ENCODE peak calls at places on chromosomes 6 and 20, in nine cellular contexts. Y, T, D, I, R, A, Z, F and V are unnamed samples.

GRCh38 chr6:133240511-133241087 is 558 bp upstream of the EYA4 start:
- DNase-seq in Y (peak; percentile 70), T (no peak), D (no peak), I (no peak), R (peak; percentile 75), A (no peak), Z (no peak), F (peak; percentile 60), V (peak; percentile 34)

GRCh38 chr20:51258582-51259175 is 235.8 kb upstream of the KCNG1 start:
- DNase-seq in Y (peak; percentile 12), T (peak; percentile 96), D (no peak), I (no peak), R (peak; percentile 17), A (no peak), Z (no peak), F (peak; percentile 2), V (no peak)

GRCh38 chr6:13985663-13986325 is 61.0 kb downstream of the RNF182 start:
- DNase-seq in Y (no peak), T (no peak), D (no peak), I (no peak), R (no peak), A (no peak), Z (no peak), F (no peak), V (no peak)

GRCh38 chr6:150617496-150618460 is 18.1 kb downstream of the PLEKHG1 start:
- DNase-seq in Y (peak; percentile 61), T (peak; percentile 33), D (no peak), I (no peak), R (no peak), A (no peak), Z (no peak), F (no peak), V (no peak)

GRCh38 chr20:63441136-63441776 is 31.2 kb downstream of the KCNQ2 start:
- DNase-seq in Y (no peak), T (no peak), D (no peak), I (no peak), R (no peak), A (no peak), Z (no peak), F (no peak), V (no peak)

GRCh38 chr6:167225903-167226508 is 65.1 kb upstream of the UNC93A start:
- DNase-seq in Y (no peak), T (no peak), D (no peak), I (no peak), R (no peak), A (no peak), Z (no peak), F (no peak), V (no peak)

GRCh38 chr20:10524643-10525042 is 89.5 kb downstream of the SLX4IP start:
- DNase-seq in Y (no peak), T (peak; percentile 90), D (no peak), I (no peak), R (no peak), A (no peak), Z (no peak), F (no peak), V (no peak)

GRCh38 chr6:21610376-21610775 is 16.8 kb downstream of the SOX4 start:
- DNase-seq in Y (no peak), T (no peak), D (no peak), I (no peak), R (no peak), A (no peak), Z (no peak), F (no peak), V (no peak)

GRCh38 chr6:133132092-133132491 is 109.1 kb upstream of the EYA4 start:
- DNase-seq in Y (no peak), T (no peak), D (no peak), I (no peak), R (peak; percentile 40), A (no peak), Z (no peak), F (no peak), V (no peak)

GRCh38 chr20:48805286-48805685 is 22.5 kb downstream of the PREX1 start:
- DNase-seq in Y (no peak), T (no peak), D (no peak), I (no peak), R (no peak), A (no peak), Z (no peak), F (no peak), V (no peak)

GRCh38 chr6:31158863-31159855 is 770 bp downstream of the TCF19 start:
- DNase-seq in Y (peak; percentile 46), T (peak; percentile 49), D (peak; percentile 30), I (no peak), R (no peak), A (no peak), Z (no peak), F (peak; percentile 13), V (no peak)

GRCh38 chr6:54031194-54031593 is 80.0 kb upstream of the MLIP start:
- DNase-seq in Y (no peak), T (no peak), D (no peak), I (no peak), R (no peak), A (no peak), Z (no peak), F (no peak), V (no peak)

GRCh38 chr20:45823949-45824835 is 2.9 kb downstream of the TNNC2 start:
- DNase-seq in Y (peak; percentile 66), T (peak; percentile 37), D (peak; percentile 56), I (no peak), R (no peak), A (peak; percentile 65), Z (peak; percentile 62), F (peak; percentile 33), V (peak; percentile 62)

GRCh38 chr20:41316009-41316408 is 1.5 kb downstream of the ZHX3 start:
- DNase-seq in Y (no peak), T (no peak), D (no peak), I (no peak), R (no peak), A (no peak), Z (no peak), F (peak; percentile 24), V (no peak)
- H3K4me3 ChIP-seq in Y (no peak overlapping the region), T (peak overlapping the region; percentile 79), D (no peak overlapping the region), I (peak overlapping the region; percentile 81), R (peak overlapping the region; percentile 33), A (peak overlapping the region; percentile 85), Z (peak overlapping the region; percentile 79), F (peak overlapping the region; percentile 94), V (no peak overlapping the region)

DNA sequence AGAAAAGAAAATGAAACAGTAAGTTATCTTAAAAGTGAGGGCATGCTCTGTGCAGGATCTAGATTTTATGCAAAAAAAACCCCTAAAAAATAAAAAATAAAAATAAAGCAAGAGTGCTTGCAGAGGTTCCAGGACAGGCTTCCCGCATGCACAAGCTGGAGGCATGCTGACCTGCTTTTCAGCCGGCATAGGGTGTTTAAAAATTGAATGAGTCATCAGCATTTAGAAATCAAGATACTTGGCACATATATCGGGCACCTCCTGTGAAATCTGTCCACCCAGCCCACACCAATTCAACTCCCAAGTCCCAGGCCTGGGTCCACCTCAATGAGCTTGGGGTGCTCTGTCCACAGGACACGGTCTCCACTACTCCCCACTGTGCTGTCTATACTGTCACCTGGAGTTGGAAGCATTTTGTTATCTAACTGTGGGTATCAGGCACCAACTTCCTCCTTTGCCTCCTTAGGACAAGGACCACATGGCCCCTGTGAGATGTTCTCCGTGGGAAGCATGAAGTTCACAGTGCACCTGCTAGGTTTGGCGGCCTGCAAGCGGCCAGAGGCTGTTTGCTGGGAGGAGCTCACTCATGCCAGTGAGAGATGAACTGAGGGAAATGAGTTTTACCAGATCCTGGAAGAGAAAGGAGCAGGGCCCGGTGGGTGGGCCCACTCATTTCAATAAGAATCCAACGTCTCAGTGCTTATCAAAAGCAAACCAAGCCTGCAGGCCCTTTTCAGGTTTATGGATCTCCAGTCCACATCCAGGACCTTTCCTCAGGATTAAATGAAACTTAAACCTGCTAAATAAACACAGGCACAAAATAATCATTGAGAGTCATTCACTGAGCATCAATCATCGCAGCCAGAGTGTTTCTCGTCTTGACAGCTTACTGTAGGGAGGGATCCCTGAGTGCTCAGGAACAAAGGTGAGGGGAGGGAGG is 121.1 kb downstream of the FOXA2 start:
- DNase-seq in Y (peak; percentile 37), T (peak; percentile 29), D (no peak), I (no peak), R (no peak), A (no peak), Z (no peak), F (no peak), V (no peak)
- H3K4me1 ChIP-seq in Y (peaks cover 26% of the 10 kb centered on the region), T (peaks cover 20% of the 10 kb centered on the region), D (no peaks in the 10 kb centered on the region), I (no peaks in the 10 kb centered on the region), R (no peaks in the 10 kb centered on the region), A (no peaks in the 10 kb centered on the region), Z (peaks cover 12% of the 10 kb centered on the region), F (no peaks in the 10 kb centered on the region), V (no peaks in the 10 kb centered on the region)

GRCh38 chr6:10957414-10957886 is 70.6 kb downstream of the SYCP2L start:
- DNase-seq in Y (no peak), T (no peak), D (no peak), I (no peak), R (no peak), A (no peak), Z (no peak), F (no peak), V (no peak)
- H3K27ac ChIP-seq in Y (no peak overlapping the region), T (no peak overlapping the region), D (no peak overlapping the region), I (no peak overlapping the region), R (no peak overlapping the region), A (no peak overlapping the region), Z (no peak overlapping the region), F (no peak overlapping the region), V (no peak overlapping the region)

GRCh38 chr20:5827098-5827853 is 77.1 kb downstream of the SHLD1 start:
- DNase-seq in Y (no peak), T (no peak), D (no peak), I (no peak), R (no peak), A (no peak), Z (no peak), F (no peak), V (no peak)

GRCh38 chr20:5818346-5818681 is 68.1 kb downstream of the SHLD1 start:
- DNase-seq in Y (no peak), T (no peak), D (no peak), I (no peak), R (no peak), A (no peak), Z (no peak), F (no peak), V (no peak)

GRCh38 chr20:5822569-5822968 is 72.4 kb downstream of the SHLD1 start:
- DNase-seq in Y (no peak), T (no peak), D (no peak), I (no peak), R (no peak), A (no peak), Z (no peak), F (no peak), V (no peak)

GRCh38 chr20:5825136-5825719 is 75.0 kb downstream of the SHLD1 start:
- DNase-seq in Y (peak; percentile 60), T (no peak), D (no peak), I (no peak), R (no peak), A (no peak), Z (no peak), F (no peak), V (no peak)

GRCh38 chr20:5821627-5822215 is 71.5 kb downstream of the SHLD1 start:
- DNase-seq in Y (no peak), T (no peak), D (no peak), I (no peak), R (peak; percentile 22), A (peak; percentile 57), Z (no peak), F (peak; percentile 33), V (peak; percentile 66)
- H3K4me3 ChIP-seq in Y (no peak overlapping the region), T (no peak overlapping the region), D (no peak overlapping the region), I (no peak overlapping the region), R (no peak overlapping the region), A (no peak overlapping the region), Z (no peak overlapping the region), F (no peak overlapping the region), V (no peak overlapping the region)